ENCODE peak calls at places on chromosome 21, in four cellular contexts. D, J, W and T are unnamed samples.

GRCh38 chr21:32132911-32133310 is 145.9 kb downstream of the MIS18A start:
- DNase-seq in J (no peak), D (no peak), W (no peak), T (no peak)

GRCh38 chr21:39087238-39087975 is 95.8 kb downstream of the PSMG1 start:
- DNase-seq in D (no peak), W (no peak), J (no peak), T (no peak)

GRCh38 chr21:31630062-31630711 is 29.3 kb upstream of the SOD1 start:
- DNase-seq in J (no peak), W (no peak), D (no peak), T (peak)

GRCh38 chr21:36554411-36555157 is 74.7 kb upstream of the CLDN14 start:
- DNase-seq in D (no peak), W (no peak), J (no peak), T (no peak)

GRCh38 chr21:18384771-18385170 is 18.8 kb downstream of the TMPRSS15 start:
- DNase-seq in W (no peak), J (no peak), D (peak), T (no peak)

GRCh38 chr21:38649120-38649519 is 150.8 kb upstream of the ERG start:
- DNase-seq in J (no peak), D (no peak), W (no peak), T (no peak)

GRCh38 chr21:37159053-37159776 is 86.2 kb downstream of the TTC3 start:
- DNase-seq in J (peak), W (no peak), D (no peak), T (no peak)

GRCh38 chr21:42679982-42680330 is 26.5 kb downstream of the PDE9A start:
- DNase-seq in W (no peak), D (no peak), J (no peak), T (no peak)

GRCh38 chr21:17389311-17389710 is 123.5 kb upstream of the CXADR start:
- DNase-seq in W (no peak), D (no peak), J (no peak), T (no peak)

GRCh38 chr21:38244885-38245869 is 11.6 kb upstream of the KCNJ15 start:
- DNase-seq in D (no peak), J (peak), W (peak), T (no peak)

GRCh38 chr21:46054447-46054846 is 43.5 kb upstream of the COL6A2 start:
- DNase-seq in W (no peak), J (no peak), D (no peak), T (no peak)

GRCh38 chr21:46055863-46056281 is 42.0 kb upstream of the COL6A2 start:
- DNase-seq in W (no peak), D (no peak), J (no peak), T (no peak)

GRCh38 chr21:46051821-46052675 is 45.9 kb upstream of the COL6A2 start:
- DNase-seq in J (no peak), W (no peak), D (no peak), T (no peak)

GRCh38 chr21:46052703-46053651 is 44.9 kb upstream of the COL6A2 start:
- DNase-seq in J (no peak), W (no peak), D (no peak), T (no peak)

DNA sequence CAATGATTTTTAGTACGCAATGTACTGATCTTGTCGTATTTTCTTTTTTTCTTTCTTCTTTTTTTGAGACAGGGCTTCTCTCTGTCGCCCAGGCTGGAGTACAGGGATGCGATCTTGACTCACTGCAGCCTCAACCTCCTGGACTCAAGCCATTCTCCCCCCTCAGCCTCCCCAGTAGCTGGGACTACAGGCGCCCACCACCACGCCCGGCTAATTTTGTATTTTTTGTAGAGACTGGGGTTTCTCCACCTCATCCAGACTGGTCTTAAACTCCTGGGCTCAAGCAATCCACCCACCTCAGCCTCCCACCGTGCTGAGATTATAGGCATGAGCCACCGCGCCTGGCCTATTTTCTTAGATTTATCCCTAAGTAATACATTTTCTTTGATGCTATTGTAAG is 43.9 kb upstream of the COL6A2 start:
- DNase-seq in J (no peak), D (no peak), W (no peak), T (no peak)
- TF ChIP-seq GABPA in J (no peak), D (no peak), W (no peak), T (no peak)

GRCh38 chr21:21097425-21097824 is 99.2 kb downstream of the NCAM2 start:
- DNase-seq in J (no peak), D (no peak), W (no peak), T (no peak)

GRCh38 chr21:21101911-21102310 is 103.7 kb downstream of the NCAM2 start:
- DNase-seq in D (peak), J (no peak), W (peak), T (peak)

GRCh38 chr21:21102874-21103273 is 104.7 kb downstream of the NCAM2 start:
- DNase-seq in W (no peak), J (no peak), D (no peak), T (no peak)

GRCh38 chr21:21096956-21097355 is 98.7 kb downstream of the NCAM2 start:
- DNase-seq in W (no peak), J (no peak), D (peak), T (no peak)
- TF ChIP-seq GABPA in W (no peak), J (no peak), D (no peak), T (no peak)

DNA sequence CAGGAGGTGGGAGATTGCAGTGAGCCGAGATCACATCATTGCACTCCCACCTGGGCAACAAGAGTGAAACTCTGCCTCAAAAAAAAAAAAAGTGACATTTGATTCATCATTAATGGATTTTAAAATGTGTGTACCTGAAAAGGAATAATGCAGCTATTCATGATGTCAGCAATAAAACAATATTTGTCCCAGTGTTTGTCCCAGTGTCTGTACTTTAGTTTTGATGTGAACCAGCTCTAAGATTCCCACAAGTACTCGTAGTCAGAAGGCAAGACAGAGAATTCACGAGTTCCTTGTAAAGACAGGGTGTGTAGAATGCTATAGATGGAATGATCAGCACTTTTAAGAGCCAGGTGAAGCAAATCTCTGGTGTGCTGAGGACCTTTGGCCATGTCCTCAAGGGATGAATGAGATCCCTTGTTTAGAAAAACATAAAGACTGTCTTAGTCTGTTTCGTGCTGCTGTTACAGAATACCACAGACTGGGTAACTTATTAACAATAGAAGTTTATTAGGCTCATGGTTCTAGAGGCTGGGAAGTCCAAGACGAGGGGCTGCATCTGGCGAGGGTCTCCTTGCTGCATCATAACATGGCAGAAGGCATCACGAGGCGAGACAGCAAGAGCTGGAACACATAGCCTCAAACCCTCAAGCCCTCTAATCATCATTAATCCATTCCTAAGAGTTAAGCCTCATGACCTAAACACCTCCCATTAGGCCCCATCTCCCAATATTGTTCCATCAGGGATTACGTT is 12.0 kb upstream of the TMPRSS2 start:
- DNase-seq in D (no peak), W (no peak), J (no peak), T (no peak)
- TF ChIP-seq GABPA in D (no peak), W (no peak), J (no peak), T (no peak)

GRCh38 chr21:25323356-25323949 is 283.8 kb downstream of the MRPL39 start:
- DNase-seq in D (no peak), J (no peak), W (no peak), T (no peak)
- TF ChIP-seq GABPA in D (no peak), J (no peak), W (no peak), T (no peak)

GRCh38 chr21:43865471-43866181 is 603 bp downstream of the AGPAT3 start:
- DNase-seq in W (peak), J (no peak), D (peak), T (no peak)
- TF ChIP-seq GABPA in W (no peak), J (no peak), D (no peak), T (no peak)

GRCh38 chr21:35084869-35085268 is 35.8 kb upstream of the RUNX1 start:
- DNase-seq in W (no peak), J (no peak), D (no peak), T (no peak)
- TF ChIP-seq GABPA in W (no peak), J (no peak), D (no peak), T (no peak)

DNA sequence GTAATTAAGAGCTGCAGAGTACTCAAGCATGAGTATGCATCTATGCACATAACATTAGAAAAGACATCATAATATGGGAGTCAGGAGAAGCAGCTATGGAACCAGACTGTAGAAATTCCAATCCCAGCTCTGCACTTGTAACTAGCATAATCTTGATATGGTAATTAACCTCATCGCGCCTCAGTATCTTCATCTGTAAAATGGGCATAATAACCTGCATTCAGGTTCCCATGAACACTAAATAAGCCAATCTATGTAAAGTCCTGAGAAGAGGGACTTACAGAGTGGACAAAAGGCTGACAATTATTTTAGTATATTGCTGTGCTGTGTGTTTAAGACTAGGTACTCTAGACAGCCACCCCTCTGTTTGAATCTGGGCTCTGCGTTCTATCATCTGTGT is 318.9 kb upstream of the USP25 start:
- DNase-seq in D (no peak), W (no peak), J (no peak), T (no peak)
- TF ChIP-seq GABPA in D (no peak), W (no peak), J (no peak), T (no peak)